ENCODE peak calls at places on chromosomes 11 and 22, in ten cellular contexts. One of them, this sample, is unnamed.

GRCh38 chr11:77130763-77131513 is 2.9 kb downstream of the MYO7A start:
- DNase-seq in CD8-positive, alpha-beta T cell: no peak
- DNase-seq in AG04450: no peak
- DNase-seq in lower lobe of right lung: no peak
- DNase-seq in A549: no peak
- DNase-seq in pancreas: peak
- DNase-seq in choroid plexus epithelial cell: peak
- DNase-seq in colonic mucosa: no peak
- DNase-seq in H1: no peak
- DNase-seq in fibroblast of pulmonary artery: peak
- DNase-seq in this sample: peak

GRCh38 chr11:75583710-75584658 is 21.9 kb downstream of the SERPINH1 start:
- DNase-seq in lower lobe of right lung: peak
- DNase-seq in colonic mucosa: peak
- DNase-seq in H1: peak
- DNase-seq in CD8-positive, alpha-beta T cell: peak
- DNase-seq in pancreas: peak
- DNase-seq in fibroblast of pulmonary artery: peak
- DNase-seq in choroid plexus epithelial cell: peak
- DNase-seq in A549: no peak
- DNase-seq in AG04450: no peak
- DNase-seq in this sample: no peak

GRCh38 chr11:113705871-113706654 is at the start of gene TMPRSS5:
- DNase-seq in H1: no peak
- DNase-seq in fibroblast of pulmonary artery: no peak
- DNase-seq in choroid plexus epithelial cell: no peak
- DNase-seq in A549: no peak
- DNase-seq in AG04450: no peak
- DNase-seq in CD8-positive, alpha-beta T cell: no peak
- DNase-seq in colonic mucosa: no peak
- DNase-seq in pancreas: no peak
- DNase-seq in lower lobe of right lung: no peak
- DNase-seq in this sample: no peak

GRCh38 chr11:131671320-131671719 is 300.9 kb downstream of the NTM start:
- DNase-seq in choroid plexus epithelial cell: no peak
- DNase-seq in colonic mucosa: no peak
- DNase-seq in H1: no peak
- DNase-seq in AG04450: no peak
- DNase-seq in fibroblast of pulmonary artery: no peak
- DNase-seq in lower lobe of right lung: no peak
- DNase-seq in CD8-positive, alpha-beta T cell: no peak
- DNase-seq in A549: no peak
- DNase-seq in pancreas: no peak
- DNase-seq in this sample: no peak

GRCh38 chr11:80436547-80436946 is 995.7 kb upstream of the TENM4 start:
- DNase-seq in choroid plexus epithelial cell: no peak
- DNase-seq in A549: no peak
- DNase-seq in CD8-positive, alpha-beta T cell: no peak
- DNase-seq in lower lobe of right lung: no peak
- DNase-seq in AG04450: no peak
- DNase-seq in H1: no peak
- DNase-seq in colonic mucosa: no peak
- DNase-seq in pancreas: no peak
- DNase-seq in fibroblast of pulmonary artery: no peak
- DNase-seq in this sample: no peak

GRCh38 chr11:723120-723883 is 17.3 kb downstream of the EPS8L2 start:
- DNase-seq in H1: no peak
- DNase-seq in A549: no peak
- DNase-seq in choroid plexus epithelial cell: peak
- DNase-seq in colonic mucosa: peak
- DNase-seq in AG04450: no peak
- DNase-seq in CD8-positive, alpha-beta T cell: peak
- DNase-seq in lower lobe of right lung: peak
- DNase-seq in fibroblast of pulmonary artery: peak
- DNase-seq in pancreas: no peak
- DNase-seq in this sample: no peak

GRCh38 chr11:85740464-85741400 is 54.7 kb upstream of the CCDC89 start:
- DNase-seq in colonic mucosa: no peak
- DNase-seq in lower lobe of right lung: no peak
- DNase-seq in H1: no peak
- DNase-seq in A549: no peak
- DNase-seq in fibroblast of pulmonary artery: no peak
- DNase-seq in choroid plexus epithelial cell: no peak
- DNase-seq in pancreas: no peak
- DNase-seq in CD8-positive, alpha-beta T cell: no peak
- DNase-seq in AG04450: no peak
- DNase-seq in this sample: no peak

GRCh38 chr11:69344570-69345145 is 50.7 kb downstream of the MYEOV start:
- DNase-seq in lower lobe of right lung: no peak
- DNase-seq in choroid plexus epithelial cell: no peak
- DNase-seq in fibroblast of pulmonary artery: no peak
- DNase-seq in AG04450: no peak
- DNase-seq in A549: no peak
- DNase-seq in H1: no peak
- DNase-seq in CD8-positive, alpha-beta T cell: no peak
- DNase-seq in colonic mucosa: peak
- DNase-seq in pancreas: peak
- DNase-seq in this sample: no peak

GRCh38 chr22:19799322-19800190 is 39.0 kb downstream of the TBX1 start:
- DNase-seq in CD8-positive, alpha-beta T cell: no peak
- DNase-seq in colonic mucosa: no peak
- DNase-seq in AG04450: peak
- DNase-seq in H1: no peak
- DNase-seq in lower lobe of right lung: peak
- DNase-seq in fibroblast of pulmonary artery: peak
- DNase-seq in pancreas: no peak
- DNase-seq in A549: no peak
- DNase-seq in choroid plexus epithelial cell: peak
- DNase-seq in this sample: no peak

GRCh38 chr11:16226245-16226644 is 130.1 kb downstream of the SOX6 start:
- DNase-seq in H1: no peak
- DNase-seq in CD8-positive, alpha-beta T cell: no peak
- DNase-seq in fibroblast of pulmonary artery: peak
- DNase-seq in A549: peak
- DNase-seq in choroid plexus epithelial cell: peak
- DNase-seq in lower lobe of right lung: peak
- DNase-seq in colonic mucosa: peak
- DNase-seq in AG04450: no peak
- DNase-seq in pancreas: peak
- DNase-seq in this sample: no peak

GRCh38 chr11:8258289-8258688 is 5.4 kb downstream of the LMO1 start:
- DNase-seq in lower lobe of right lung: peak
- DNase-seq in CD8-positive, alpha-beta T cell: no peak
- DNase-seq in A549: no peak
- DNase-seq in H1: no peak
- DNase-seq in AG04450: no peak
- DNase-seq in colonic mucosa: no peak
- DNase-seq in fibroblast of pulmonary artery: no peak
- DNase-seq in choroid plexus epithelial cell: no peak
- DNase-seq in pancreas: no peak
- DNase-seq in this sample: no peak

GRCh38 chr11:824292-824880 is 3.3 kb upstream of the CRACR2B start:
- DNase-seq in pancreas: peak
- DNase-seq in choroid plexus epithelial cell: no peak
- DNase-seq in colonic mucosa: peak
- DNase-seq in H1: no peak
- DNase-seq in lower lobe of right lung: no peak
- DNase-seq in AG04450: no peak
- DNase-seq in fibroblast of pulmonary artery: no peak
- DNase-seq in CD8-positive, alpha-beta T cell: no peak
- DNase-seq in A549: no peak
- DNase-seq in this sample: no peak

GRCh38 chr22:44837481-44837880 is 85.1 kb downstream of the ARHGAP8 start:
- DNase-seq in choroid plexus epithelial cell: no peak
- DNase-seq in pancreas: no peak
- DNase-seq in H1: no peak
- DNase-seq in AG04450: no peak
- DNase-seq in CD8-positive, alpha-beta T cell: no peak
- DNase-seq in fibroblast of pulmonary artery: no peak
- DNase-seq in A549: no peak
- DNase-seq in colonic mucosa: no peak
- DNase-seq in lower lobe of right lung: no peak
- DNase-seq in this sample: no peak

GRCh38 chr22:30564766-30565118 is 9.7 kb downstream of the GAL3ST1 start:
- DNase-seq in pancreas: no peak
- DNase-seq in fibroblast of pulmonary artery: no peak
- DNase-seq in AG04450: no peak
- DNase-seq in choroid plexus epithelial cell: no peak
- DNase-seq in colonic mucosa: no peak
- DNase-seq in A549: no peak
- DNase-seq in lower lobe of right lung: no peak
- DNase-seq in CD8-positive, alpha-beta T cell: no peak
- DNase-seq in H1: no peak
- DNase-seq in this sample: no peak

GRCh38 chr11:40754297-40754696 is 705.2 kb downstream of the LRRC4C start:
- DNase-seq in lower lobe of right lung: no peak
- DNase-seq in colonic mucosa: no peak
- DNase-seq in H1: no peak
- DNase-seq in AG04450: no peak
- DNase-seq in fibroblast of pulmonary artery: no peak
- DNase-seq in pancreas: no peak
- DNase-seq in choroid plexus epithelial cell: no peak
- DNase-seq in A549: no peak
- DNase-seq in CD8-positive, alpha-beta T cell: no peak
- DNase-seq in this sample: no peak

GRCh38 chr11:19642185-19642591 is 70.4 kb upstream of the NAV2 start:
- DNase-seq in CD8-positive, alpha-beta T cell: no peak
- DNase-seq in fibroblast of pulmonary artery: peak
- DNase-seq in colonic mucosa: no peak
- DNase-seq in pancreas: no peak
- DNase-seq in H1: no peak
- DNase-seq in A549: no peak
- DNase-seq in choroid plexus epithelial cell: peak
- DNase-seq in AG04450: no peak
- DNase-seq in lower lobe of right lung: no peak
- DNase-seq in this sample: no peak

GRCh38 chr22:50308597-50308935 is 1.1 kb upstream of the PLXNB2 start:
- DNase-seq in pancreas: peak
- DNase-seq in colonic mucosa: peak
- DNase-seq in AG04450: no peak
- DNase-seq in CD8-positive, alpha-beta T cell: no peak
- DNase-seq in A549: no peak
- DNase-seq in choroid plexus epithelial cell: no peak
- DNase-seq in fibroblast of pulmonary artery: peak
- DNase-seq in lower lobe of right lung: peak
- DNase-seq in H1: no peak
- DNase-seq in this sample: no peak

DNA sequence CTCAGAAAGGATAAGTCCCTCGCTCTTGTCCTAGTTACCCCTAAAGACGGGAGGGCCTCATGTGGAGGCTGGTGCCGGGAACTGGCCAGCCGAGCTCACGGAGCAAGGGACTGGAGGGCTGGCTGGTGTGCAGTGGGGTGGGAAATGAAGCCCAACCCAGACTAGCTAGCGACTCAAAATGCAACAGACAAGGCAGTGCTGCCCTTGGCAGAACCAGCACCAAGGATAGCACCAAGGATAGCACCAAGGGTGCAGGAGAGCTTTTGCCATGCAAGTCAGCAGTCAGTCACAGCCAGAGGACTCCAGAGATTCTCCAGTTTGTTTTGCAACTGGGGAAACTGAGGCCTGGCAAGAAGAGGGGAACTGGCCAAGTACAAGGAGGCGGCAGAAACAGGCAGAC is 6.5 kb upstream of the BATF2 start:
- DNase-seq in choroid plexus epithelial cell: peak
- DNase-seq in lower lobe of right lung: no peak
- DNase-seq in colonic mucosa: no peak
- DNase-seq in pancreas: no peak
- DNase-seq in fibroblast of pulmonary artery: peak
- DNase-seq in CD8-positive, alpha-beta T cell: no peak
- DNase-seq in AG04450: no peak
- DNase-seq in H1: no peak
- DNase-seq in A549: no peak
- DNase-seq in this sample: no peak
- H3K4me3 ChIP-seq in choroid plexus epithelial cell: no peak
- H3K4me3 ChIP-seq in lower lobe of right lung: no peak
- H3K4me3 ChIP-seq in colonic mucosa: no peak
- H3K4me3 ChIP-seq in pancreas: no peak
- H3K4me3 ChIP-seq in fibroblast of pulmonary artery: no peak
- H3K4me3 ChIP-seq in CD8-positive, alpha-beta T cell: no peak
- H3K4me3 ChIP-seq in AG04450: no peak
- H3K4me3 ChIP-seq in H1: no peak
- H3K4me3 ChIP-seq in A549: no peak
- H3K4me3 ChIP-seq in this sample: no peak

DNA sequence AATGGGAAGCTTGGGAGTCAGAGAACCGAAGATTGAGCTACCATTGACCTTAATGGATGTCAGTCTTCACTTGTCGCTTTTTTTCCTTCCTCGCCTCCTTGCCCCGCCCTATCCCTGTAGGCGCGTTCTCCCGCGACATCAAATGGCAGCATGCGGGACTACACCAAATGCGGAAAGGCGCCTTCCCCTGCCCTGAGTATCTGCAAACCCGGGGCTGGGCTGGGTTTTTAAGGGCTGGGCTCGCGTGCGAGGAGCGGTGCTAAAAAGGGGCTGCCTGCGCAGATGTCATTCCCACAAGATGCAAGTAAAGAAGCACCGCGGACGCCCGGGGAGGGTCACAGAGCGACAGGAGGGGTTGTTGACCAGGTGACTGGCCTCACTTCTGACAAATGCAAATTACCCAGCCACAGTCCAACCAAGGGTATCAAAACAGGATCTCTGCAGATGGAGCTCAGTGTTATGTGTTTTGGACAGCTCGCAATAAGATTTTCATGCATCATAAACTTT is 4.7 kb upstream of the FAM111B start:
- DNase-seq in choroid plexus epithelial cell: peak
- DNase-seq in fibroblast of pulmonary artery: peak
- DNase-seq in A549: peak
- DNase-seq in CD8-positive, alpha-beta T cell: peak
- DNase-seq in H1: peak
- DNase-seq in AG04450: no peak
- DNase-seq in lower lobe of right lung: peak
- DNase-seq in colonic mucosa: peak
- DNase-seq in pancreas: peak
- DNase-seq in this sample: no peak
- TF ChIP-seq CTCF in choroid plexus epithelial cell: peak
- TF ChIP-seq CTCF in fibroblast of pulmonary artery: peak
- TF ChIP-seq CTCF in A549: peak
- TF ChIP-seq CTCF in CD8-positive, alpha-beta T cell: no peak
- TF ChIP-seq CTCF in H1: peak
- TF ChIP-seq CTCF in AG04450: peak
- TF ChIP-seq CTCF in lower lobe of right lung: peak
- TF ChIP-seq CTCF in colonic mucosa: peak
- TF ChIP-seq CTCF in pancreas: peak
- TF ChIP-seq CTCF in this sample: peak

GRCh38 chr11:64067257-64067993 is 31.7 kb downstream of the FLRT1 start:
- DNase-seq in H1: no peak
- DNase-seq in AG04450: no peak
- DNase-seq in colonic mucosa: no peak
- DNase-seq in choroid plexus epithelial cell: no peak
- DNase-seq in fibroblast of pulmonary artery: no peak
- DNase-seq in CD8-positive, alpha-beta T cell: peak
- DNase-seq in A549: no peak
- DNase-seq in lower lobe of right lung: no peak
- DNase-seq in pancreas: no peak
- DNase-seq in this sample: no peak
- H3K4me3 ChIP-seq in H1: no peak
- H3K4me3 ChIP-seq in AG04450: no peak
- H3K4me3 ChIP-seq in colonic mucosa: no peak
- H3K4me3 ChIP-seq in choroid plexus epithelial cell: no peak
- H3K4me3 ChIP-seq in fibroblast of pulmonary artery: no peak
- H3K4me3 ChIP-seq in CD8-positive, alpha-beta T cell: peak
- H3K4me3 ChIP-seq in A549: no peak
- H3K4me3 ChIP-seq in lower lobe of right lung: no peak
- H3K4me3 ChIP-seq in pancreas: no peak
- H3K4me3 ChIP-seq in this sample: no peak

GRCh38 chr11:125091247-125091876 is 20.1 kb downstream of the TMEM218 start:
- DNase-seq in H1: no peak
- DNase-seq in pancreas: no peak
- DNase-seq in fibroblast of pulmonary artery: peak
- DNase-seq in colonic mucosa: peak
- DNase-seq in A549: peak
- DNase-seq in AG04450: peak
- DNase-seq in lower lobe of right lung: peak
- DNase-seq in choroid plexus epithelial cell: peak
- DNase-seq in CD8-positive, alpha-beta T cell: no peak
- DNase-seq in this sample: peak
- TF ChIP-seq CTCF in H1: peak
- TF ChIP-seq CTCF in pancreas: peak
- TF ChIP-seq CTCF in fibroblast of pulmonary artery: peak
- TF ChIP-seq CTCF in colonic mucosa: peak
- TF ChIP-seq CTCF in A549: peak
- TF ChIP-seq CTCF in AG04450: peak
- TF ChIP-seq CTCF in lower lobe of right lung: peak
- TF ChIP-seq CTCF in choroid plexus epithelial cell: peak
- TF ChIP-seq CTCF in CD8-positive, alpha-beta T cell: no peak
- TF ChIP-seq CTCF in this sample: peak